ENCODE peak calls at places on chromosome 17, in six cellular contexts. One of them, this sample, is unnamed.

GRCh38 chr17:10798332-10798749 is 5.6 kb downstream of the TMEM238L start:
- DNase-seq in GM12878: no peak
- DNase-seq in GM12891: no peak
- DNase-seq in H1: no peak
- DNase-seq in K562: no peak
- DNase-seq in HepG2: no peak
- DNase-seq in this sample: no peak

GRCh38 chr17:59456923-59457615 is 108.3 kb upstream of the DHX40 start:
- DNase-seq in GM12878: no peak
- DNase-seq in GM12891: no peak
- DNase-seq in H1: no peak
- DNase-seq in K562: no peak
- DNase-seq in HepG2: no peak
- DNase-seq in this sample: no peak

GRCh38 chr17:64402469-64402868 is 11.8 kb upstream of the PECAM1 start:
- DNase-seq in GM12878: no peak
- DNase-seq in GM12891: no peak
- DNase-seq in H1: no peak
- DNase-seq in K562: no peak
- DNase-seq in HepG2: peak; percentile 52
- DNase-seq in this sample: no peak

GRCh38 chr17:13087802-13088201 is 70.0 kb upstream of the ELAC2 start:
- DNase-seq in GM12878: no peak
- DNase-seq in GM12891: no peak
- DNase-seq in H1: no peak
- DNase-seq in K562: no peak
- DNase-seq in HepG2: no peak
- DNase-seq in this sample: no peak

GRCh38 chr17:11264183-11264871 is 23.3 kb downstream of the SHISA6 start:
- DNase-seq in GM12878: no peak
- DNase-seq in GM12891: no peak
- DNase-seq in H1: no peak
- DNase-seq in K562: peak; percentile 46
- DNase-seq in HepG2: peak; percentile 3
- DNase-seq in this sample: no peak

GRCh38 chr17:60435244-60436170 is 13.2 kb downstream of the CHCT1 start:
- DNase-seq in GM12878: peak; percentile 31
- DNase-seq in GM12891: peak; percentile 46
- DNase-seq in H1: peak; percentile 86
- DNase-seq in K562: peak; percentile 73
- DNase-seq in HepG2: peak; percentile 86
- DNase-seq in this sample: peak; percentile 41

GRCh38 chr17:16120937-16121336 is 94.4 kb downstream of the NCOR1 start:
- DNase-seq in GM12878: no peak
- DNase-seq in GM12891: no peak
- DNase-seq in H1: no peak
- DNase-seq in K562: no peak
- DNase-seq in HepG2: no peak
- DNase-seq in this sample: no peak

GRCh38 chr17:57861737-57862409 is 12.0 kb upstream of the MRPS23 start:
- DNase-seq in GM12878: no peak
- DNase-seq in GM12891: no peak
- DNase-seq in H1: peak; percentile 70
- DNase-seq in K562: no peak
- DNase-seq in HepG2: peak; percentile 54
- DNase-seq in this sample: no peak

GRCh38 chr17:67281053-67281452 is 36.1 kb upstream of the HELZ start:
- DNase-seq in GM12878: no peak
- DNase-seq in GM12891: no peak
- DNase-seq in H1: no peak
- DNase-seq in K562: no peak
- DNase-seq in HepG2: no peak
- DNase-seq in this sample: no peak

GRCh38 chr17:4956493-4957061 is 5.7 kb downstream of the ENO3 start:
- DNase-seq in GM12878: no peak
- DNase-seq in GM12891: no peak
- DNase-seq in H1: peak; percentile 93
- DNase-seq in K562: peak; percentile 18
- DNase-seq in HepG2: no peak
- DNase-seq in this sample: no peak

GRCh38 chr17:75271955-75272847 is 1.2 kb upstream of the MIF4GD start:
- DNase-seq in GM12878: no peak
- DNase-seq in GM12891: no peak
- DNase-seq in H1: no peak
- DNase-seq in K562: peak; percentile 16
- DNase-seq in HepG2: no peak
- DNase-seq in this sample: no peak

GRCh38 chr17:2904135-2904534 is 107.9 kb downstream of the RAP1GAP2 start:
- DNase-seq in GM12878: no peak
- DNase-seq in GM12891: no peak
- DNase-seq in H1: no peak
- DNase-seq in K562: no peak
- DNase-seq in HepG2: no peak
- DNase-seq in this sample: no peak

GRCh38 chr17:67548693-67549092 is 169.0 kb upstream of the NOL11 start:
- DNase-seq in GM12878: no peak
- DNase-seq in GM12891: no peak
- DNase-seq in H1: no peak
- DNase-seq in K562: no peak
- DNase-seq in HepG2: no peak
- DNase-seq in this sample: no peak

GRCh38 chr17:28871056-28871579 is 16.3 kb downstream of the ERAL1 start:
- DNase-seq in GM12878: peak; percentile 79
- DNase-seq in GM12891: peak; percentile 64
- DNase-seq in H1: no peak
- DNase-seq in K562: no peak
- DNase-seq in HepG2: no peak
- DNase-seq in this sample: peak; percentile 75

GRCh38 chr17:81900181-81900820 is 1.7 kb upstream of the NPB start:
- DNase-seq in GM12878: no peak
- DNase-seq in GM12891: no peak
- DNase-seq in H1: no peak
- DNase-seq in K562: no peak
- DNase-seq in HepG2: no peak
- DNase-seq in this sample: no peak

GRCh38 chr17:76473541-76473985 is 6.2 kb downstream of the AANAT start:
- DNase-seq in GM12878: no peak
- DNase-seq in GM12891: no peak
- DNase-seq in H1: peak; percentile 85
- DNase-seq in K562: peak; percentile 67
- DNase-seq in HepG2: no peak
- DNase-seq in this sample: no peak

GRCh38 chr17:80045703-80046102 is 9.3 kb downstream of the CCDC40 start:
- DNase-seq in GM12878: no peak
- DNase-seq in GM12891: no peak
- DNase-seq in H1: no peak
- DNase-seq in K562: no peak
- DNase-seq in HepG2: no peak
- DNase-seq in this sample: no peak

GRCh38 chr17:1211287-1211686 is 31.5 kb upstream of the ABR start:
- DNase-seq in GM12878: no peak
- DNase-seq in GM12891: no peak
- DNase-seq in H1: no peak
- DNase-seq in K562: no peak
- DNase-seq in HepG2: no peak
- DNase-seq in this sample: no peak
- TF ChIP-seq TAF1 in GM12878: no peak
- TF ChIP-seq TAF1 in GM12891: no peak
- TF ChIP-seq TAF1 in H1: no peak
- TF ChIP-seq TAF1 in K562: no peak
- TF ChIP-seq TAF1 in HepG2: no peak
- TF ChIP-seq TAF1 in this sample: no peak

GRCh38 chr17:62968445-62968923 is 2.4 kb downstream of the TANC2 start:
- DNase-seq in GM12878: peak; percentile 24
- DNase-seq in GM12891: peak; percentile 51
- DNase-seq in H1: no peak
- DNase-seq in K562: peak; percentile 80
- DNase-seq in HepG2: peak; percentile 83
- DNase-seq in this sample: peak; percentile 37
- TF ChIP-seq POLR2A in GM12878: no peak
- TF ChIP-seq POLR2A in GM12891: no peak
- TF ChIP-seq POLR2A in H1: no peak
- TF ChIP-seq POLR2A in K562: no peak
- TF ChIP-seq POLR2A in HepG2: no peak
- TF ChIP-seq POLR2A in this sample: no peak

DNA sequence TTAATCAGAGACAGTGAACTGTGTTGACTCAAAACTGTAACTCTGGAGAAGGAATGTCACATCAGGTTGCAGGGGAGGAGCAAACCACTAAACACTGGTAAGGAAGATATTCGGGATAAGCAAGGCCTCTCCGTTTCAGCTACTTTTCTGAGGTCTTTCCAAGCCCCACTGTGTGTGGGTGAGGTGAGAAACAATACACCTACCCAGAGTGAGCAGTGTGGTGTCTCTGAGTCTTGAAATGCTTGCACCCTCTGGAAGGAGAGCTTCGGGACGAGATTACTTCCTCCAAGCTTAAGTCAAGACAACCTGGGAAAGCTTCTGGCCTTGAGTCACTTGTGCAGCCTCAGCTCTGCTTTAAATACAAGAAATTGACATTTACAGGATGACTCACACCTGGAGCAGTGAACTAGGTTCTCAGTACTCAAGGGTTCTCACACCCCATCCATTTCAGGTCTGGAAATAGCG is 2.5 kb upstream of the MAP3K14 start:
- DNase-seq in GM12878: no peak
- DNase-seq in GM12891: no peak
- DNase-seq in H1: no peak
- DNase-seq in K562: no peak
- DNase-seq in HepG2: no peak
- DNase-seq in this sample: no peak
- TF ChIP-seq TAF1 in GM12878: no peak
- TF ChIP-seq TAF1 in GM12891: no peak
- TF ChIP-seq TAF1 in H1: no peak
- TF ChIP-seq TAF1 in K562: no peak
- TF ChIP-seq TAF1 in HepG2: no peak
- TF ChIP-seq TAF1 in this sample: no peak

DNA sequence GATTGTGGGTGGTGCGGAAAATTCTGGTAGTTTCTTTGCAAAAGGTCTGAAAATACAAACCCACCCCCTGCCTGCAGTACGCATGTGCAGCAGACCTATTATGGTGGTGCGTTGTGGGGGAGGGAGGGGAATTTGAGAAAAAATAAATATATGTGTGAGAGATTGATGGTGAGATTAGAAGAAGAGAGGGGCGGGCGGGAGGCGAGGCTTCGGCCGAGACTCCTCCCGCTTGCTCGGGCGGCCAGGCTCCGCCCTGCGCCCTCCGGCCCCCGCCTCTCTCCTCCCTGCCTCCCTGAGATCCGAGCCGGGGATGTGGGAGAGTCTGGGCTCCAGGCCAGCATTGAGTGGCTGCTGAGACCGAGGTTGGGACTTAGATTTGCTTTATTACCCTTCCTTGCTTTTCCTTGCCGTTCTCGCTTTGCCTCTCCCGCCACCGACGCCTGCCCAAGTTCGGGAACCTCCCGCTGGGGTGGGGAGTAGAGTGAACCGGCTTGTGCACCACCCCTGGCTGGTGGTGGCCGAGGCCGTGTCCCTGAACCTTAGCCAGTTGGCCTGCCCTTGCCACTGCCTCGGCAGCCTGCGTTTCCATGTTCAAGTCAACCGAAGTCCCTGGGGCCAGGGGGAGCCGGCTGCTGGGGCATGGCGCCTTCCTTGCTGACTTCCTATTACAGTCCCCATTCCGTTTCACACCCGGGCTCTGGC is 956 bp upstream of the CHD3 start:
- DNase-seq in GM12878: peak; percentile 75
- DNase-seq in GM12891: peak; percentile 73
- DNase-seq in H1: peak; percentile 77
- DNase-seq in K562: peak; percentile 81
- DNase-seq in HepG2: peak; percentile 66
- DNase-seq in this sample: peak; percentile 73
- TF ChIP-seq POLR2A in GM12878: no peak
- TF ChIP-seq POLR2A in GM12891: no peak
- TF ChIP-seq POLR2A in H1: no peak
- TF ChIP-seq POLR2A in K562: no peak
- TF ChIP-seq POLR2A in HepG2: peak; percentile 74
- TF ChIP-seq POLR2A in this sample: peak; percentile 35

GRCh38 chr17:22704674-22705073 is 1012.4 kb downstream of the KCNJ18 start:
- DNase-seq in GM12878: no peak
- DNase-seq in GM12891: no peak
- DNase-seq in H1: no peak
- DNase-seq in K562: no peak
- DNase-seq in HepG2: no peak
- DNase-seq in this sample: no peak
- TF ChIP-seq TAF1 in GM12878: no peak
- TF ChIP-seq TAF1 in GM12891: no peak
- TF ChIP-seq TAF1 in H1: no peak
- TF ChIP-seq TAF1 in K562: no peak
- TF ChIP-seq TAF1 in HepG2: no peak
- TF ChIP-seq TAF1 in this sample: no peak

DNA sequence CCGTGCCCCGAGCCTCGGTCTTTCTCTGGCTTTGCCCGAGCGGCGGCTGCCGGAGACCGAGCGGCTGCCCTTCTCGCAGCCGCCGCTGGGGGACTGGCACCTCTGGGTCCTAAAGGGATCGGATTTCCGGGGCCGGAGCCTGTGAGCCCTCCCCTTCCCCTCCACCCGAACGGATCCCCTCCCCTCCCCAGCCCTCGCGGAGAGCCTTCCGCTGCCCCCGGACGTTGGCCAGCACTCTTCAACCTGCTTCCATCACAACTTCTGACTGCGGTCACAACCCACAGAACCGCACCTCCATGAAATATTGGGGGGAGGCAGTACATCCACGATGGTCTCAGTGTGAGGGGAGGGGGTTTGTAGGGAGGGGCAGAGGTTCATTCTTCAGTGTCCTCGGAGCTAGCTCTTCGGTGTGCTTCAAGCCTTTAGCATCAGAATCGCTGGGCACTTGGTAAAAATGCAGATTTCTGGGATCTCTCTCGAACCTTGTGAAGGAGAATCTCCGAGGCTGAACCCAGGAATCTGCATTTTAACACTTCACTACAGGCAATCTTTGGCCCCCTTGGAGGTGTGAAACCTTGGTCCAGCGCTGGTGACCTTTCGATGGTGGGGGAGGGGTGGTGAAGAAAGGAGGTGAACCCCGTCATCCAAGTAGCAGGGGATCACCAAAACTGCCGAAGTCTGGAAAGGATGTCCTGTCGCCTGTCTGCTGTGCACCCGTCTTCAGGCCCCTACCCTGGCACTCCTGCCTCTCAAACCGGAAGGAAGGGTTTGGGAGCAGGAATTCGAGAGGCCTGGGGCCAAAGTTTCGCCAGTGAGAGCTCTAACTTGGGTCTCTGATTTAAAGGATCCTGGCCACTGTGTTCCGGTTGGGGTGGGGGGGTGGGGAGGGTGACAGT is 812 bp upstream of the PPP1R9B start:
- DNase-seq in GM12878: peak; percentile 63
- DNase-seq in GM12891: peak; percentile 95
- DNase-seq in H1: peak; percentile 90
- DNase-seq in K562: peak; percentile 80
- DNase-seq in HepG2: peak; percentile 80
- DNase-seq in this sample: peak; percentile 94
- TF ChIP-seq POLR2A in GM12878: peak; percentile 70
- TF ChIP-seq POLR2A in GM12891: peak; percentile 46
- TF ChIP-seq POLR2A in H1: no peak
- TF ChIP-seq POLR2A in K562: peak; percentile 58
- TF ChIP-seq POLR2A in HepG2: no peak
- TF ChIP-seq POLR2A in this sample: no peak

GRCh38 chr17:19237389-19238166 is 412 bp downstream of the EPN2 start:
- DNase-seq in GM12878: no peak
- DNase-seq in GM12891: peak; percentile 68
- DNase-seq in H1: peak; percentile 84
- DNase-seq in K562: peak; percentile 65
- DNase-seq in HepG2: no peak
- DNase-seq in this sample: peak; percentile 59
- TF ChIP-seq TAF1 in GM12878: peak; percentile 21
- TF ChIP-seq TAF1 in GM12891: no peak
- TF ChIP-seq TAF1 in H1: peak; percentile 25
- TF ChIP-seq TAF1 in K562: peak; percentile 45
- TF ChIP-seq TAF1 in HepG2: peak; percentile 46
- TF ChIP-seq TAF1 in this sample: peak; percentile 19

This sample was measured in GM12892.